ENCODE peak calls at places on chromosomes 5 and 9, in six cellular contexts. I is heart right ventricle, A is brain microvascular endothelial cell, V is NCI-H1694, K is GM12891, D is mesendoderm. X is an unnamed sample.

GRCh38 chr9:34759432-34760134 is 49.6 kb upstream of the CCL21 start:
- DNase-seq in I (no peak), A (no peak), V (no peak), K (no peak), D (no peak), X (no peak)

GRCh38 chr5:52693279-52693678 is 94.4 kb upstream of the ITGA1 start:
- DNase-seq in I (peak), A (no peak), V (no peak), K (no peak), D (peak), X (no peak)

GRCh38 chr5:154118385-154118784 is 72.1 kb upstream of the GALNT10 start:
- DNase-seq in I (no peak), A (no peak), V (no peak), K (no peak), D (no peak), X (no peak)

GRCh38 chr5:39080597-39081204 is 6.5 kb upstream of the RICTOR start:
- DNase-seq in I (peak), A (peak), V (no peak), K (no peak), D (peak), X (peak)

GRCh38 chr9:117744390-117744789 is 40.2 kb downstream of the TLR4 start:
- DNase-seq in I (no peak), A (no peak), V (no peak), K (no peak), D (no peak), X (no peak)

GRCh38 chr5:180072556-180072955 is 997 bp upstream of the RNF130 start:
- DNase-seq in I (no peak), A (no peak), V (no peak), K (no peak), D (no peak), X (no peak)

GRCh38 chr5:160353379-160353778 is 17.0 kb downstream of the C1QTNF2 start:
- DNase-seq in I (no peak), A (no peak), V (no peak), K (no peak), D (peak), X (no peak)

GRCh38 chr5:143923634-143924265 is 111.8 kb downstream of the HMHB1 start:
- DNase-seq in I (no peak), A (no peak), V (no peak), K (peak), D (peak), X (no peak)

GRCh38 chr5:11903614-11904269 is 504 bp downstream of the CTNND2 start:
- DNase-seq in I (no peak), A (no peak), V (no peak), K (no peak), D (peak), X (peak)

GRCh38 chr9:71910602-71911060 is 362 bp downstream of the ABHD17B start:
- DNase-seq in I (no peak), A (peak), V (no peak), K (peak), D (no peak), X (peak)

GRCh38 chr9:98998441-98999151 is 54.9 kb downstream of the COL15A1 start:
- DNase-seq in I (peak), A (peak), V (peak), K (no peak), D (peak), X (peak)

GRCh38 chr5:175700991-175701390 is 43.1 kb downstream of the HRH2 start:
- DNase-seq in I (no peak), A (peak), V (no peak), K (no peak), D (no peak), X (no peak)

GRCh38 chr5:110844251-110844650 is 105.4 kb downstream of the SLC25A46 start:
- DNase-seq in I (no peak), A (no peak), V (no peak), K (no peak), D (no peak), X (no peak)

GRCh38 chr5:73763300-73764032 is 137.5 kb downstream of the ARHGEF28 start:
- DNase-seq in I (no peak), A (no peak), V (no peak), K (no peak), D (no peak), X (no peak)

GRCh38 chr9:18410983-18411382 is 63.0 kb upstream of the ADAMTSL1 start:
- DNase-seq in I (no peak), A (no peak), V (no peak), K (no peak), D (no peak), X (no peak)

GRCh38 chr5:20276061-20276958 is 288.3 kb upstream of the CDH18 start:
- DNase-seq in I (no peak), A (no peak), V (no peak), K (no peak), D (peak), X (no peak)

GRCh38 chr5:14234204-14234603 is 91.1 kb downstream of the TRIO start:
- DNase-seq in I (no peak), A (no peak), V (no peak), K (no peak), D (peak), X (no peak)

GRCh38 chr9:8883313-8883712 is 1083.7 kb upstream of the DMAC1 start:
- DNase-seq in I (no peak), A (no peak), V (no peak), K (no peak), D (no peak), X (no peak)

GRCh38 chr5:118441034-118441433 is 547.3 kb downstream of the DTWD2 start:
- DNase-seq in I (no peak), A (no peak), V (no peak), K (no peak), D (no peak), X (no peak)

GRCh38 chr5:90528704-90529233 is 615 bp downstream of the LYSMD3 start:
- DNase-seq in I (no peak), A (no peak), V (no peak), K (peak), D (peak), X (no peak)

GRCh38 chr9:27117489-27118135 is 8.6 kb downstream of the TEK start:
- DNase-seq in I (peak), A (peak), V (no peak), K (no peak), D (peak), X (no peak)

GRCh38 chr9:113380869-113381378 is 4.1 kb upstream of the HDHD3 start:
- DNase-seq in I (no peak), A (no peak), V (no peak), K (no peak), D (no peak), X (no peak)

GRCh38 chr5:78162253-78162862 is 132.1 kb downstream of the AP3B1 start:
- DNase-seq in I (no peak), A (peak), V (peak), K (no peak), D (peak), X (peak)

GRCh38 chr5:92513067-92513466 is 1068.0 kb downstream of the NR2F1-AS1 start:
- DNase-seq in I (no peak), A (no peak), V (no peak), K (no peak), D (peak), X (no peak)

GRCh38 chr5:171957591-171958251 is 48.7 kb downstream of the FBXW11 start:
- DNase-seq in I (no peak), A (no peak), V (no peak), K (no peak), D (no peak), X (no peak)

GRCh38 chr5:122352331-122352730 is 40.3 kb downstream of the SNCAIP start:
- DNase-seq in I (no peak), A (no peak), V (no peak), K (no peak), D (no peak), X (no peak)

GRCh38 chr9:131833906-131834305 is 94.0 kb upstream of the RAPGEF1 start:
- DNase-seq in I (no peak), A (peak), V (no peak), K (no peak), D (no peak), X (no peak)

GRCh38 chr9:27227192-27227591 is 69.8 kb downstream of the EQTN start:
- DNase-seq in I (no peak), A (peak), V (no peak), K (no peak), D (no peak), X (no peak)

GRCh38 chr9:134571946-134572914 is 69.4 kb upstream of the COL5A1 start:
- DNase-seq in I (peak), A (no peak), V (no peak), K (no peak), D (no peak), X (peak)

GRCh38 chr9:95048225-95049087 is 269.1 kb downstream of the FANCC start:
- DNase-seq in I (peak), A (no peak), V (no peak), K (peak), D (peak), X (peak)

X was measured in D341Med.